ENCODE peak calls at places on chromosomes 6 and 20, in seven cellular contexts. H is naive thymus-derived CD4-positive, alpha-beta T cell; K is HCT116; S is SK-N-MC; G is Panc1; M is CD4-positive, alpha-beta memory T cell; E is transverse colon. I is an unnamed sample. For H3K9me3, the result is how much of the 10 kb centered on the place peaks cover.

GRCh38 chr6:136927313-136927712 is 5.2 kb downstream of the SLC35D3 start:
- DNase-seq in K (peak), G (peak), H (no peak), E (no peak), S (no peak), M (peak), I (no peak)

GRCh38 chr6:143164565-143165105 is 103.9 kb downstream of the AIG1 start:
- DNase-seq in M (no peak), E (no peak), S (no peak), H (no peak), G (no peak), K (no peak), I (no peak)

GRCh38 chr20:39222102-39222501 is 260.0 kb downstream of the DHX35 start:
- DNase-seq in H (no peak), E (no peak), M (no peak), S (no peak), G (no peak), K (no peak), I (no peak)

GRCh38 chr6:137223370-137224131 is 4.4 kb upstream of the IFNGR1 start:
- DNase-seq in K (no peak), S (no peak), M (no peak), E (no peak), G (peak), H (no peak), I (no peak)

GRCh38 chr20:8045946-8046345 is 26.4 kb upstream of the TMX4 start:
- DNase-seq in K (no peak), S (no peak), M (no peak), H (no peak), E (no peak), G (no peak), I (no peak)

GRCh38 chr6:170295519-170296422 is 4.9 kb upstream of the DLL1 start:
- DNase-seq in H (peak), K (no peak), M (peak), G (no peak), E (peak), S (no peak), I (peak)

GRCh38 chr20:57794600-57795346 is 85.0 kb upstream of the PMEPA1 start:
- DNase-seq in M (no peak), H (no peak), K (no peak), G (no peak), S (no peak), E (no peak), I (peak)

GRCh38 chr6:169224185-169224695 is 29.4 kb downstream of the THBS2 start:
- DNase-seq in G (no peak), E (no peak), K (no peak), S (no peak), H (no peak), M (no peak), I (no peak)

GRCh38 chr6:34391023-34391485 is 1.4 kb downstream of the NUDT3 start:
- DNase-seq in S (no peak), K (no peak), G (no peak), M (no peak), H (no peak), E (peak), I (peak)

GRCh38 chr6:31620586-31621319 is at the start of gene PRRC2A:
- DNase-seq in H (peak), E (peak), G (no peak), M (no peak), K (peak), S (no peak), I (peak)

GRCh38 chr6:28980797-28981390 is 24.2 kb downstream of the ZNF311 start:
- DNase-seq in E (peak), H (no peak), G (no peak), M (no peak), S (peak), K (peak), I (peak)

GRCh38 chr6:113763883-113764282 is 93.3 kb upstream of the MARCKS start:
- DNase-seq in H (no peak), K (peak), E (no peak), M (no peak), G (peak), S (no peak), I (no peak)

GRCh38 chr20:13543783-13544182 is 94.9 kb downstream of the TASP1 start:
- DNase-seq in S (no peak), K (no peak), G (no peak), M (no peak), H (no peak), E (no peak), I (no peak)

GRCh38 chr6:128806274-128806673 is 76.7 kb upstream of the LAMA2 start:
- DNase-seq in E (no peak), M (no peak), H (no peak), S (peak), K (no peak), G (no peak), I (no peak)

GRCh38 chr6:4472953-4473642 is 303.1 kb upstream of the CDYL start:
- DNase-seq in H (no peak), G (no peak), E (no peak), M (no peak), S (no peak), K (no peak), I (no peak)

GRCh38 chr6:112501705-112502104 is 154.6 kb downstream of the RFPL4B start:
- DNase-seq in K (no peak), H (no peak), M (no peak), E (no peak), G (no peak), S (peak), I (peak)

GRCh38 chr6:79082304-79082703 is 4.2 kb upstream of the PHIP start:
- DNase-seq in G (no peak), H (no peak), M (no peak), S (no peak), E (no peak), K (no peak), I (no peak)

GRCh38 chr6:97306946-97307345 is 23.9 kb upstream of the MMS22L start:
- DNase-seq in M (no peak), G (no peak), S (no peak), E (no peak), K (no peak), H (no peak), I (no peak)

GRCh38 chr20:13009682-13010406 is 1.1 kb downstream of the SPTLC3 start:
- DNase-seq in E (peak), M (no peak), H (peak), G (peak), K (no peak), S (no peak), I (peak)

GRCh38 chr20:3514012-3514642 is 43.3 kb downstream of the ATRN start:
- DNase-seq in M (no peak), K (no peak), S (no peak), G (no peak), E (no peak), H (no peak), I (no peak)

GRCh38 chr20:10005885-10006284 is 28.9 kb upstream of the ANKEF1 start:
- DNase-seq in S (no peak), G (no peak), M (no peak), K (no peak), H (no peak), E (no peak), I (no peak)

GRCh38 chr20:33076662-33077398 is 2.6 kb upstream of the BPIFB4 start:
- DNase-seq in K (peak), M (peak), G (no peak), H (peak), E (no peak), S (no peak), I (no peak)

GRCh38 chr6:136923116-136923953 is 1.2 kb downstream of the SLC35D3 start:
- DNase-seq in G (no peak), S (no peak), K (no peak), M (peak), E (no peak), H (no peak), I (no peak)

DNA sequence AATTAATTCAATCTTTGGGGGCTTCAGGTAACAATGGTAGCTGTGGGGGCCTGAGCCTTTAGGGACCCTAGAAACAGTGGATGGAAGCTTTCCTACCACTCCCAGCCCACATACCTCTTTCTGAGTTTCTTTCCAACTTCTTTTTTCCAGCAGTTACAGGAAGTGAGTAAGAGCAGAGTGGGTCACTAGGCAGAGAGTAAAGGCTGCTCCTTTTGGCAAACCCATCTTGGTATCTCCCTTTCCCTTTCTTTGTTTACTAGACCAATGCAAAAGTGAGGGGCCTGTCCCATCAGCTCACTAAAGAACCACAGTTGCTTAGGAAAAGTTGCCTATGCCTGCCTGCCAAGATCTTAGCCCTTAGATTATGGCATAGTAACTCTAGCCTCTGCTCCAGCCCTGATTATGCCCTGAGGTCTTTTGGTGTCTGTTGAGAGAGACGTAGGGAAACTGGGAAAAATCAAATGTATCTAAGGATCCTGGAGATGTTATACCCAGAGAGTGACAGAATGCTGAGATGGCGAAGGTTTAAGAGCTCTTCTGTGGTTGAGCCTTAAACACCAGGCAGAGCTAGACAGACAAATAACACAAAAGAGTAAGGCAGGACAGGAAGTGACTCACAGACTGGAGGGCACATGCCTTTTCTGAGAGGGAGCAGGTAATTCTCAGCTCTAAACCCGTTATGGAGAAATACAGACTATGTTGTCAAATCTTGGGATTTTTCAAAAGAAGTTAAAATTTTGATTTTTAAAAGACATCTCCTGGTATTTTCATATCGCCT is 31.3 kb downstream of the TRMT6 start:
- DNase-seq in G (peak), M (no peak), H (no peak), K (no peak), E (no peak), S (no peak), I (peak)
- H3K9me3 ChIP-seq in G (under half), M (under half), H (under half), K (under half), E (under half), S (under half), I (under half)

GRCh38 chr6:5698318-5698717 is 308.4 kb downstream of the NRN1 start:
- DNase-seq in G (no peak), K (no peak), M (no peak), H (no peak), S (no peak), E (no peak), I (no peak)
- H3K27ac ChIP-seq in G (no peak), K (no peak), M (no peak), H (no peak), S (no peak), E (no peak), I (no peak)

DNA sequence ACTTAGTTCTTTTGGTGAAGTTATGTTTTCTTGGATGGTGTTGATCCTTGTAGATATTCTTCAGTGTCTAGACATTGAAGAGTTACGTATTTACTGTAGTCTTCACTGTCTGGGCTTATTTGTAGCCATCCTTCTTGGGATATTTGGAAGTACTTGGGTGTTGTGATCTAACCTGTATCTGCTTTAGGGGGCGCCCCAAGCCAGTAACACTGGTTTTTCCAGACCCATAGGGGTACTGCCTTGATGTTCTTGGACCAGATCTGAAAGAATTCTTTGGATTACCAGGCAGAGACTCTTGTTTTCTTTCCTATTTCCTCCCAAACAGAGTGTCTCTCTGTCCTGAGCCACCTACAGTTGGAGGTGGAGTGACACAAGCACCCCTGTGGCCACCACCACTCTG is 309.1 kb upstream of the IMPG1 start:
- DNase-seq in G (no peak), E (no peak), K (no peak), S (no peak), M (no peak), H (no peak), I (no peak)
- H3K9me3 ChIP-seq in G (under half), E (under half), K (under half), S (under half), M (under half), H (under half), I (under half)

GRCh38 chr6:135346747-135347146 is 150.8 kb downstream of the AHI1 start:
- DNase-seq in M (no peak), K (no peak), H (no peak), G (no peak), S (peak), E (no peak), I (no peak)
- H3K27ac ChIP-seq in M (no peak), K (no peak), H (no peak), G (no peak), S (no peak), E (no peak), I (no peak)

DNA sequence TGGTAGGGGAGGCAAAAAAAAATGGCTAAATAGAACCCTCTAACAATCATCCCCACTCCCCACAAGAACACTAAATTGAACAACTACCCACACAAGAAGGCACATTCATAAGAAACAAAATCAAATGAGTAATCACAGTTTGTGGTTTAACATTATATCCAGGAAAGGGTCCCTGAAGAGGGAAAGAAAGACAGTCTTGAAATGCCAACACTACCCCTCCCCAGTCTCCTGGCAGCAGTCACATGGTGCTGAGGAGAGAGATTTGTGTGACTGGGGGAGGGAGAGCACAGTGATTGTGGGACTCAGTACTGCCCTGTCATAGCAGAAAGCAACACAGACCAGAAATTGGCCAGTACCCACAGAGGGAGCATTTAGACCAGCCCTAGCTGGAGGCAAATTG is 443.7 kb upstream of the BTBD3 start:
- DNase-seq in S (no peak), E (no peak), K (no peak), H (no peak), M (no peak), G (no peak), I (peak)
- H3K9me3 ChIP-seq in S (under half), E (under half), K (under half), H (under half), M (under half), G (under half), I (under half)